ENCODE peak calls at places on chromosome 10, in six cellular contexts. U is stimulated activated CD8-positive, alpha-beta memory T cell treated with anti-CD3 and anti-CD28 coated beads, Interleukin-15, amount 100 ng/mL, for 4 hours; D is naive thymus-derived CD4-positive, alpha-beta T cell; O is glutamatergic neuron; B is HuH-7.5; V is HS-5. I is an unnamed sample.

GRCh38 chr10:128103229-128103714 is 23.0 kb downstream of the MKI67 start:
- DNase-seq in U (no peak), D (peak), O (no peak), B (no peak), V (no peak), I (no peak)

GRCh38 chr10:511849-512191 is 177.6 kb downstream of the DIP2C start:
- DNase-seq in U (no peak), D (no peak), O (no peak), B (no peak), V (no peak), I (no peak)

GRCh38 chr10:79021948-79022499 is 46.7 kb upstream of the ZMIZ1 start:
- DNase-seq in U (no peak), D (no peak), O (no peak), B (no peak), V (no peak), I (no peak)

GRCh38 chr10:117900280-117900679 is 146.5 kb downstream of the RAB11FIP2 start:
- DNase-seq in U (no peak), D (no peak), O (peak), B (no peak), V (no peak), I (no peak)

GRCh38 chr10:117830832-117831231 is 215.9 kb downstream of the RAB11FIP2 start:
- DNase-seq in U (no peak), D (peak), O (no peak), B (no peak), V (no peak), I (peak)

GRCh38 chr10:4607681-4608080 is 218.3 kb upstream of the AKR1E2 start:
- DNase-seq in U (no peak), D (no peak), O (no peak), B (no peak), V (no peak), I (no peak)

GRCh38 chr10:117311261-117311660 is 64.0 kb downstream of the PDZD8 start:
- DNase-seq in U (no peak), D (no peak), O (no peak), B (no peak), V (no peak), I (no peak)

GRCh38 chr10:71516890-71517289 is 120.2 kb downstream of the CDH23 start:
- DNase-seq in U (no peak), D (no peak), O (no peak), B (no peak), V (no peak), I (no peak)

GRCh38 chr10:6163364-6164270 is 39.1 kb upstream of the PFKFB3 start:
- DNase-seq in U (peak), D (peak), O (peak), B (no peak), V (peak), I (peak)

GRCh38 chr10:93070378-93071176 is 3.1 kb upstream of the CYP26A1 start:
- DNase-seq in U (no peak), D (no peak), O (no peak), B (no peak), V (no peak), I (no peak)

GRCh38 chr10:5259952-5260578 is 63.4 kb downstream of the AKR1C4 start:
- DNase-seq in U (no peak), D (no peak), O (no peak), B (no peak), V (no peak), I (no peak)

GRCh38 chr10:100184426-100185219 is 1.2 kb downstream of the ERLIN1 start:
- DNase-seq in U (no peak), D (no peak), O (no peak), B (peak), V (no peak), I (no peak)

GRCh38 chr10:122441961-122442360 is 12.5 kb upstream of the ARMS2 start:
- DNase-seq in U (no peak), D (no peak), O (no peak), B (no peak), V (no peak), I (no peak)

GRCh38 chr10:75542902-75543301 is 111.5 kb downstream of the LRMDA start:
- DNase-seq in U (no peak), D (no peak), O (no peak), B (no peak), V (no peak), I (peak)

GRCh38 chr10:98259606-98260319 is 8.2 kb downstream of the LOXL4 start:
- DNase-seq in U (no peak), D (no peak), O (no peak), B (no peak), V (no peak), I (no peak)

GRCh38 chr10:53091574-53091973 is 319.0 kb upstream of the MBL2 start:
- DNase-seq in U (no peak), D (no peak), O (no peak), B (no peak), V (no peak), I (no peak)

GRCh38 chr10:121510201-121510771 is 88.0 kb downstream of the FGFR2 start:
- DNase-seq in U (no peak), D (no peak), O (no peak), B (no peak), V (no peak), I (no peak)